ENCODE peak calls at places on chromosomes 12 and 14, in ten cellular contexts. O, X, T, Y, S, N, A, E, G and B are unnamed samples.

GRCh38 chr14:88961214-88961613 is 136.8 kb downstream of the TTC8 start:
- DNase-seq in O (no peak), X (no peak), T (no peak), Y (no peak), S (no peak), N (no peak), A (no peak), E (no peak), G (no peak), B (no peak)

GRCh38 chr12:99479149-99479548 is 168.4 kb upstream of the GARIN6 start:
- DNase-seq in O (no peak), X (no peak), T (no peak), Y (no peak), S (no peak), N (no peak), A (no peak), E (no peak), G (no peak), B (no peak)

GRCh38 chr12:21526053-21526452 is at the start of gene SPX:
- DNase-seq in O (no peak), X (no peak), T (no peak), Y (no peak), S (no peak), N (no peak), A (no peak), E (no peak), G (peak), B (peak)

GRCh38 chr12:26939953-26940352 is 1.7 kb downstream of the FGFR1OP2 start:
- DNase-seq in O (no peak), X (no peak), T (no peak), Y (peak), S (no peak), N (no peak), A (no peak), E (no peak), G (no peak), B (no peak)

GRCh38 chr14:67729072-67729561 is 27.4 kb downstream of the RDH12 start:
- DNase-seq in O (peak), X (no peak), T (no peak), Y (no peak), S (no peak), N (no peak), A (no peak), E (no peak), G (no peak), B (peak)

GRCh38 chr14:95901014-95901413 is 24.4 kb downstream of the TUNAR start:
- DNase-seq in O (no peak), X (no peak), T (no peak), Y (no peak), S (no peak), N (no peak), A (no peak), E (no peak), G (no peak), B (no peak)

GRCh38 chr14:22812744-22813143 is 2.5 kb downstream of the SLC7A7 start:
- DNase-seq in O (peak), X (no peak), T (no peak), Y (no peak), S (no peak), N (no peak), A (no peak), E (no peak), G (no peak), B (no peak)

GRCh38 chr12:80622271-80622670 is 85.2 kb upstream of the MYF6 start:
- DNase-seq in O (no peak), X (no peak), T (no peak), Y (no peak), S (no peak), N (no peak), A (no peak), E (no peak), G (no peak), B (peak)

GRCh38 chr14:73738518-73739173 is 24.5 kb upstream of the PNMA1 start:
- DNase-seq in O (no peak), X (no peak), T (no peak), Y (no peak), S (no peak), N (no peak), A (no peak), E (no peak), G (no peak), B (no peak)

GRCh38 chr12:127496255-127496654 is 770.7 kb upstream of the TMEM132C start:
- DNase-seq in O (peak), X (no peak), T (no peak), Y (no peak), S (no peak), N (no peak), A (no peak), E (no peak), G (no peak), B (no peak)

GRCh38 chr14:69956970-69957369 is 77.8 kb downstream of the SMOC1 start:
- DNase-seq in O (no peak), X (no peak), T (no peak), Y (no peak), S (no peak), N (no peak), A (no peak), E (no peak), G (no peak), B (no peak)

GRCh38 chr14:102575479-102576428 is 16.7 kb upstream of the RCOR1 start:
- DNase-seq in O (peak), X (no peak), T (no peak), Y (no peak), S (no peak), N (no peak), A (no peak), E (no peak), G (no peak), B (no peak)

GRCh38 chr14:79426103-79426755 is 785.1 kb downstream of the DIO2 start:
- DNase-seq in O (no peak), X (no peak), T (no peak), Y (no peak), S (no peak), N (no peak), A (no peak), E (no peak), G (no peak), B (no peak)

GRCh38 chr14:33943484-33943883 is 7.4 kb downstream of the EGLN3 start:
- DNase-seq in O (peak), X (no peak), T (no peak), Y (no peak), S (no peak), N (no peak), A (no peak), E (no peak), G (no peak), B (no peak)

GRCh38 chr12:3135522-3136461 is 58.6 kb downstream of the TSPAN9 start:
- DNase-seq in O (peak), X (peak), T (peak), Y (peak), S (peak), N (no peak), A (peak), E (no peak), G (peak), B (peak)

GRCh38 chr12:126338031-126338441 is 1272.8 kb downstream of the AACS start:
- DNase-seq in O (no peak), X (no peak), T (no peak), Y (no peak), S (no peak), N (no peak), A (no peak), E (no peak), G (no peak), B (no peak)

GRCh38 chr14:102571478-102572042 is 20.9 kb upstream of the RCOR1 start:
- DNase-seq in O (no peak), X (no peak), T (no peak), Y (no peak), S (no peak), N (no peak), A (no peak), E (no peak), G (no peak), B (no peak)

GRCh38 chr12:95790025-95790911 is at the start of gene NTN4:
- DNase-seq in O (peak), X (no peak), T (no peak), Y (peak), S (peak), N (peak), A (peak), E (peak), G (peak), B (peak)

GRCh38 chr12:124554429-124555029 is 12.9 kb downstream of the NCOR2 start:
- DNase-seq in O (no peak), X (no peak), T (no peak), Y (no peak), S (no peak), N (peak), A (no peak), E (no peak), G (no peak), B (no peak)

GRCh38 chr14:88492272-88493089 is 62.3 kb downstream of the PTPN21 start:
- DNase-seq in O (peak), X (peak), T (peak), Y (peak), S (peak), N (no peak), A (peak), E (peak), G (peak), B (peak)

GRCh38 chr12:102726686-102727085 is 190.4 kb downstream of the PAH start:
- DNase-seq in O (no peak), X (no peak), T (no peak), Y (no peak), S (no peak), N (no peak), A (no peak), E (no peak), G (peak), B (no peak)

GRCh38 chr14:52182853-52183252 is 84.6 kb upstream of the PTGDR start:
- DNase-seq in O (no peak), X (no peak), T (no peak), Y (no peak), S (no peak), N (no peak), A (no peak), E (no peak), G (no peak), B (no peak)

GRCh38 chr12:94186461-94187237 is 38.3 kb downstream of the PLXNC1 start:
- DNase-seq in O (peak), X (no peak), T (peak), Y (no peak), S (peak), N (peak), A (peak), E (no peak), G (peak), B (peak)

GRCh38 chr14:77872971-77873370 is 73.1 kb downstream of the ADCK1 start:
- DNase-seq in O (no peak), X (no peak), T (no peak), Y (no peak), S (no peak), N (no peak), A (no peak), E (no peak), G (no peak), B (no peak)

GRCh38 chr14:95149441-95149840 is 7.9 kb downstream of the DICER1 start:
- DNase-seq in O (no peak), X (no peak), T (no peak), Y (no peak), S (no peak), N (no peak), A (no peak), E (no peak), G (no peak), B (no peak)

GRCh38 chr14:96888158-96888557 is 91.0 kb downstream of the VRK1 start:
- DNase-seq in O (no peak), X (no peak), T (no peak), Y (no peak), S (no peak), N (no peak), A (no peak), E (no peak), G (no peak), B (no peak)

GRCh38 chr12:115922952-115923564 is 354.4 kb downstream of the MED13L start:
- DNase-seq in O (peak), X (no peak), T (no peak), Y (no peak), S (no peak), N (no peak), A (no peak), E (no peak), G (no peak), B (peak)

GRCh38 chr14:49218436-49219092 is 367.6 kb downstream of the RPS29 start:
- DNase-seq in O (no peak), X (no peak), T (no peak), Y (no peak), S (no peak), N (no peak), A (no peak), E (no peak), G (peak), B (peak)

GRCh38 chr12:4133636-4134433 is 139.7 kb upstream of the CCND2 start:
- DNase-seq in O (peak), X (no peak), T (no peak), Y (no peak), S (no peak), N (no peak), A (no peak), E (no peak), G (no peak), B (no peak)

GRCh38 chr12:108890208-108890607 is 10.3 kb downstream of the DAO start:
- DNase-seq in O (peak), X (no peak), T (no peak), Y (no peak), S (no peak), N (no peak), A (no peak), E (no peak), G (no peak), B (peak)

GRCh38 chr12:76337583-76337982 is 10.6 kb downstream of the BBS10 start:
- DNase-seq in O (no peak), X (no peak), T (no peak), Y (no peak), S (no peak), N (no peak), A (no peak), E (no peak), G (peak), B (peak)

GRCh38 chr14:104321151-104322130 is 183.1 kb downstream of the KIF26A start:
- DNase-seq in O (peak), X (no peak), T (no peak), Y (no peak), S (peak), N (no peak), A (no peak), E (peak), G (no peak), B (no peak)

GRCh38 chr12:4444031-4444430 is 1.6 kb downstream of the FGF6 start:
- DNase-seq in O (no peak), X (no peak), T (no peak), Y (no peak), S (no peak), N (no peak), A (no peak), E (no peak), G (no peak), B (no peak)

GRCh38 chr14:41167040-41167439 is 439.6 kb upstream of the LRFN5 start:
- DNase-seq in O (peak), X (no peak), T (no peak), Y (no peak), S (no peak), N (no peak), A (no peak), E (no peak), G (no peak), B (no peak)

GRCh38 chr14:88851587-88851986 is 27.1 kb downstream of the TTC8 start:
- DNase-seq in O (no peak), X (no peak), T (no peak), Y (no peak), S (no peak), N (no peak), A (no peak), E (no peak), G (no peak), B (no peak)

GRCh38 chr12:16281157-16281556 is 3.7 kb upstream of the SLC15A5 start:
- DNase-seq in O (no peak), X (no peak), T (no peak), Y (no peak), S (no peak), N (no peak), A (no peak), E (no peak), G (no peak), B (peak)

GRCh38 chr14:34407951-34408350 is 54.1 kb downstream of the SPTSSA start:
- DNase-seq in O (no peak), X (no peak), T (no peak), Y (no peak), S (no peak), N (no peak), A (no peak), E (no peak), G (no peak), B (no peak)

GRCh38 chr14:68619805-68620574 is 172.9 kb downstream of the ZFP36L1 start:
- DNase-seq in O (peak), X (no peak), T (no peak), Y (no peak), S (no peak), N (peak), A (no peak), E (peak), G (peak), B (peak)

GRCh38 chr14:104239866-104240301 is 101.5 kb downstream of the KIF26A start:
- DNase-seq in O (peak), X (no peak), T (no peak), Y (no peak), S (no peak), N (no peak), A (no peak), E (peak), G (no peak), B (no peak)

DNA sequence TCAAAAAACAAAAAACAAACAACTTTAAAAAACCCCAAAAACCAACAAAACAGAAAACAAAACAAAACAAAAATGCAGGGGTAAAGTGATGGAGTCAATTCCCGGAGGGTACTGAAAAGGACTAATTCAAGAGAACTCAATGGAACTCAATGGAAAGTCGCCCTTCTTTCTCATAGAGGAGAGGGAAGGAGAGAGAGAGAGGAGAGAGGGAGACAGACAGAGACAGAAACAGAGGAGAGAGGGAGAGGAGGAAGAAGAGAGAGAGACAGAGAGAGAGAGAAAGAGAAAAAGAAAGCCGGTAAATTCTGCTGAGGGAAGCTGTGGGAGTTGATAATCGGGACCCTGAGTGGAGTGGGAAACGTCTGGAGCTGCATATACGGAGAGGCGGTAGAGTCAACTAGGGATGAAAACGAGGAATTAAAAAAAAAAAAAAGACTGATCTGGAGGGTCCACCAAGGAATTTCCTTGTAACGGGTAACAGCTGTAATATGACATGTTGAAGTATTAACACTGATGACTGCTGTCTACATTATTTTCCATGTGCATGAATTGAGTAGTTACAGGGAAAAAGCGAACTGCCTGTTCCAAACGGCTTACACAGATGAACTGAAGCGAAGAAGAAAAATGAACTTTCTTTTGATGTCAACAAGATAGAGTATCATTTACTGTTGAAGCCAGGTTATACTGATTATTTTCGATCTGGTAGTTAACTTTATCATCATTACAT is 984 bp upstream of the ZC2HC1C start:
- DNase-seq in O (no peak), X (no peak), T (no peak), Y (no peak), S (no peak), N (no peak), A (no peak), E (no peak), G (no peak), B (no peak)
- H3K4me3 ChIP-seq in O (peak), X (peak), T (peak), Y (peak), S (peak), N (peak), A (no peak), E (peak), G (peak), B (peak)

GRCh38 chr12:113059071-113059595 is 2.6 kb downstream of the DTX1 start:
- DNase-seq in O (no peak), X (no peak), T (no peak), Y (no peak), S (no peak), N (no peak), A (no peak), E (no peak), G (no peak), B (no peak)
- H3K4me3 ChIP-seq in O (no peak), X (no peak), T (no peak), Y (no peak), S (no peak), N (no peak), A (peak), E (no peak), G (no peak), B (no peak)

DNA sequence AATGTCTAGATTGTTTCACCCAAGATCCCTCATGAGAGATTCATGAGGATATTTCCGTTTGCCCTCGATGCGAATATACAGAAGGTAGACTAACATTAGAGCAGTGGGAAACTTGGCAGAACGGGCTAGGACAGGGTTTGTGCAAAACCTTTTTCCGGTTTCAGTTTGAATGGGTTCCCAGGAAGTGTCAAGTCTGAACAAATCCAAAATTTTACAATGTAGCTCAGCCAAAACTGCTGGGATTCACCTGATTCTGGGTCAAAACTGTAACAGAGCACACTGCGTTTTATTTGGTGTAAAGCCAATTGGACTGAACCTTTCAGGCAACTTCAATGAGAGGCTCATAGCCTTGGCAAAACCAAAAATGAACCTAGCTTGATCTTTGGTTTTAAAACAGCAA is 337.8 kb upstream of the DIO2 start:
- DNase-seq in O (no peak), X (no peak), T (no peak), Y (no peak), S (no peak), N (no peak), A (no peak), E (no peak), G (no peak), B (no peak)
- H3K4me3 ChIP-seq in O (no peak), X (no peak), T (no peak), Y (no peak), S (no peak), N (no peak), A (no peak), E (no peak), G (no peak), B (no peak)

GRCh38 chr14:59657769-59658168 is 81.2 kb upstream of the CCDC175 start:
- DNase-seq in O (peak), X (no peak), T (no peak), Y (no peak), S (no peak), N (no peak), A (no peak), E (no peak), G (no peak), B (no peak)
- H3K4me3 ChIP-seq in O (no peak), X (no peak), T (no peak), Y (no peak), S (no peak), N (no peak), A (peak), E (no peak), G (no peak), B (no peak)

GRCh38 chr12:123164222-123164621 is 13.3 kb upstream of the PITPNM2 start:
- DNase-seq in O (no peak), X (no peak), T (no peak), Y (no peak), S (no peak), N (no peak), A (no peak), E (no peak), G (no peak), B (no peak)
- H3K4me3 ChIP-seq in O (no peak), X (no peak), T (no peak), Y (no peak), S (no peak), N (no peak), A (no peak), E (no peak), G (no peak), B (no peak)

DNA sequence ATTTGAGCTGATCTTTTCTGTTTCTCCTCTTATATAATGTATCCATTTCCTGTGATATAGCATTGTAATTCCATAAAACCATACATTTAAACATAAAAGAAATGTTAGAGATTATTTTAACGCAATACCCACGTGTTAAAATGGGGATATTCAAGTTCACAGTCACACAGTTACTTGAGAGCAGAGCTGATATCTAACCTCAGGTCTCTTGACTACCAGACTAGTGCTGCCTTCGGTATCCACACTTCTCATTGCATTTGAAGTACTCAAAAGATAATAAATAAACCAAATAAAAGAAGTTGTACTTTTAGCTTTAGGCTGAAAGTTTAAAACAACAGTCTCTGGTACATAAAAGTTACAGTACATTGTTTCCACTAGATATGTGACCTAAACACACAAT is 2.9 kb downstream of the CLECL1 start:
- DNase-seq in O (no peak), X (no peak), T (no peak), Y (no peak), S (no peak), N (no peak), A (no peak), E (no peak), G (no peak), B (no peak)
- H3K4me3 ChIP-seq in O (no peak), X (no peak), T (no peak), Y (no peak), S (no peak), N (no peak), A (no peak), E (no peak), G (no peak), B (no peak)